ENCODE peak calls at places on chromosomes 3 and 15, in ten cellular contexts. One of them, this sample, is unnamed. For H3K36me3, the result is how much of the 10 kb centered on the place peaks cover.

GRCh38 chr15:101445562-101446526 is 43.7 kb downstream of the PCSK6 start:
- DNase-seq in right lobe of liver: peak
- DNase-seq in stomach: peak
- DNase-seq in GM06990: no peak
- DNase-seq in neuronal stem cell: no peak
- DNase-seq in SK-N-SH: no peak
- DNase-seq in astrocyte: peak
- DNase-seq in spleen: peak
- DNase-seq in testis: peak
- DNase-seq in DND-41: no peak
- DNase-seq in this sample: peak

GRCh38 chr15:33701304-33701696 is 267.0 kb upstream of the CHRM5 start:
- DNase-seq in right lobe of liver: no peak
- DNase-seq in stomach: no peak
- DNase-seq in GM06990: no peak
- DNase-seq in neuronal stem cell: no peak
- DNase-seq in SK-N-SH: no peak
- DNase-seq in astrocyte: no peak
- DNase-seq in spleen: no peak
- DNase-seq in testis: no peak
- DNase-seq in DND-41: no peak
- DNase-seq in this sample: no peak

GRCh38 chr15:50058231-50058630 is 60.8 kb downstream of the ATP8B4 start:
- DNase-seq in right lobe of liver: no peak
- DNase-seq in stomach: no peak
- DNase-seq in GM06990: no peak
- DNase-seq in neuronal stem cell: no peak
- DNase-seq in SK-N-SH: no peak
- DNase-seq in astrocyte: peak
- DNase-seq in spleen: no peak
- DNase-seq in testis: no peak
- DNase-seq in DND-41: no peak
- DNase-seq in this sample: peak

GRCh38 chr3:72169120-72169519 is 384.2 kb upstream of the PROK2 start:
- DNase-seq in right lobe of liver: no peak
- DNase-seq in stomach: no peak
- DNase-seq in GM06990: no peak
- DNase-seq in neuronal stem cell: no peak
- DNase-seq in SK-N-SH: no peak
- DNase-seq in astrocyte: no peak
- DNase-seq in spleen: no peak
- DNase-seq in testis: no peak
- DNase-seq in DND-41: no peak
- DNase-seq in this sample: no peak

GRCh38 chr15:83204697-83205096 is 2.9 kb downstream of the HDGFL3 start:
- DNase-seq in right lobe of liver: no peak
- DNase-seq in stomach: no peak
- DNase-seq in GM06990: no peak
- DNase-seq in neuronal stem cell: no peak
- DNase-seq in SK-N-SH: no peak
- DNase-seq in astrocyte: peak
- DNase-seq in spleen: no peak
- DNase-seq in testis: peak
- DNase-seq in DND-41: no peak
- DNase-seq in this sample: peak

GRCh38 chr15:33296856-33297255 is 13.9 kb upstream of the RYR3 start:
- DNase-seq in right lobe of liver: no peak
- DNase-seq in stomach: no peak
- DNase-seq in GM06990: no peak
- DNase-seq in neuronal stem cell: no peak
- DNase-seq in SK-N-SH: no peak
- DNase-seq in astrocyte: no peak
- DNase-seq in spleen: no peak
- DNase-seq in testis: no peak
- DNase-seq in DND-41: no peak
- DNase-seq in this sample: no peak

GRCh38 chr15:25829075-25829474 is 34.1 kb downstream of the ATP10A start:
- DNase-seq in right lobe of liver: no peak
- DNase-seq in stomach: no peak
- DNase-seq in GM06990: no peak
- DNase-seq in neuronal stem cell: no peak
- DNase-seq in SK-N-SH: no peak
- DNase-seq in astrocyte: peak
- DNase-seq in spleen: no peak
- DNase-seq in testis: no peak
- DNase-seq in DND-41: no peak
- DNase-seq in this sample: no peak

GRCh38 chr3:102205647-102206046 is 229.2 kb upstream of the ZPLD1 start:
- DNase-seq in right lobe of liver: no peak
- DNase-seq in stomach: no peak
- DNase-seq in GM06990: no peak
- DNase-seq in neuronal stem cell: no peak
- DNase-seq in SK-N-SH: no peak
- DNase-seq in astrocyte: no peak
- DNase-seq in spleen: no peak
- DNase-seq in testis: no peak
- DNase-seq in DND-41: no peak
- DNase-seq in this sample: no peak

DNA sequence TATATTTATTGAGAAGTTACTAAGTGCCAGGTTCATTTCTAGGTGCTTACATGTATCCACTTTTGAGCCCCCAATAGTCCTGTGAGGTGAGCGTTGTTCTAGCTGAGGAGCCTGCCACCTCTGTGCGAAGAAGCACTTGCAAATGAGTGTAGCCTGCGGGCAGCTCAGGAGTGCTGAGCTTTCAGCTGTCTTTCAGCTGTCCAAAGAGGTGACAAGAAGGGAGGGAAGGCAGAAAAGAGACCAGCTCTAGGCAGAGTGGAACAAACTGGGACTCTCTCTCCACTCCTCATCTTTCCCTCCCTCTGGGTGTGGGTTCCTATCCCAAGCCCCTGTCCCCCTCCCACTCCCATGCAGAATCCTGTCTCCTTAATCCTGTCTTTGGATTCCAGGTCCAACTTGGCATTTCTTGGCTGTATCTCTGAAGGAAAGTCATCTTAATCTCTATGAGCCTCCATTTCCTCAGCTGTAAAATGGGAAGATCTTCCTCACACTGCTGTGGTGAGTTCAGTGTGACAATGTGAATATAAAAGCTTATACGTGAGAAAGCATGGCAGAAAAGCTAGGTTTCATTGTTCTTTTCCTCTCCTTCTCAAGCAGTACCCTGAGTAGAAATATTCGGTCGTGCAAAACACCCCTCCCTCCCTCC is 6.7 kb upstream of the SRP14 start:
- DNase-seq in right lobe of liver: no peak
- DNase-seq in stomach: no peak
- DNase-seq in GM06990: no peak
- DNase-seq in neuronal stem cell: no peak
- DNase-seq in SK-N-SH: no peak
- DNase-seq in astrocyte: no peak
- DNase-seq in spleen: peak
- DNase-seq in testis: no peak
- DNase-seq in DND-41: no peak
- DNase-seq in this sample: no peak
- H3K4me3 ChIP-seq in right lobe of liver: no peak
- H3K4me3 ChIP-seq in stomach: no peak
- H3K4me3 ChIP-seq in GM06990: peak
- H3K4me3 ChIP-seq in neuronal stem cell: no peak
- H3K4me3 ChIP-seq in SK-N-SH: no peak
- H3K4me3 ChIP-seq in astrocyte: no peak
- H3K4me3 ChIP-seq in spleen: no peak
- H3K4me3 ChIP-seq in testis: no peak
- H3K4me3 ChIP-seq in DND-41: no peak
- H3K4me3 ChIP-seq in this sample: no peak

GRCh38 chr15:92882697-92883642 is 17.2 kb upstream of the CHD2 start:
- DNase-seq in right lobe of liver: peak
- DNase-seq in stomach: no peak
- DNase-seq in GM06990: peak
- DNase-seq in neuronal stem cell: no peak
- DNase-seq in SK-N-SH: peak
- DNase-seq in astrocyte: no peak
- DNase-seq in spleen: peak
- DNase-seq in testis: no peak
- DNase-seq in DND-41: peak
- DNase-seq in this sample: peak

GRCh38 chr15:92884813-92885461 is 15.2 kb upstream of the CHD2 start:
- DNase-seq in right lobe of liver: no peak
- DNase-seq in stomach: no peak
- DNase-seq in GM06990: no peak
- DNase-seq in neuronal stem cell: no peak
- DNase-seq in SK-N-SH: no peak
- DNase-seq in astrocyte: no peak
- DNase-seq in spleen: no peak
- DNase-seq in testis: no peak
- DNase-seq in DND-41: no peak
- DNase-seq in this sample: no peak

GRCh38 chr15:92886229-92886628 is 13.9 kb upstream of the CHD2 start:
- DNase-seq in right lobe of liver: no peak
- DNase-seq in stomach: no peak
- DNase-seq in GM06990: no peak
- DNase-seq in neuronal stem cell: no peak
- DNase-seq in SK-N-SH: no peak
- DNase-seq in astrocyte: no peak
- DNase-seq in spleen: no peak
- DNase-seq in testis: no peak
- DNase-seq in DND-41: no peak
- DNase-seq in this sample: no peak

GRCh38 chr15:92883643-92884458 is 16.3 kb upstream of the CHD2 start:
- DNase-seq in right lobe of liver: no peak
- DNase-seq in stomach: no peak
- DNase-seq in GM06990: no peak
- DNase-seq in neuronal stem cell: no peak
- DNase-seq in SK-N-SH: no peak
- DNase-seq in astrocyte: peak
- DNase-seq in spleen: no peak
- DNase-seq in testis: no peak
- DNase-seq in DND-41: no peak
- DNase-seq in this sample: no peak

GRCh38 chr15:92884459-92884812 is 15.7 kb upstream of the CHD2 start:
- DNase-seq in right lobe of liver: no peak
- DNase-seq in stomach: no peak
- DNase-seq in GM06990: no peak
- DNase-seq in neuronal stem cell: no peak
- DNase-seq in SK-N-SH: no peak
- DNase-seq in astrocyte: no peak
- DNase-seq in spleen: no peak
- DNase-seq in testis: no peak
- DNase-seq in DND-41: no peak
- DNase-seq in this sample: no peak
- H3K36me3 ChIP-seq in right lobe of liver: under half
- H3K36me3 ChIP-seq in stomach: under half
- H3K36me3 ChIP-seq in GM06990: under half
- H3K36me3 ChIP-seq in neuronal stem cell: under half
- H3K36me3 ChIP-seq in SK-N-SH: half or more
- H3K36me3 ChIP-seq in astrocyte: under half
- H3K36me3 ChIP-seq in spleen: under half
- H3K36me3 ChIP-seq in testis: under half
- H3K36me3 ChIP-seq in DND-41: half or more
- H3K36me3 ChIP-seq in this sample: under half

GRCh38 chr3:40381904-40382616 is 4.9 kb upstream of the ENTPD3 start:
- DNase-seq in right lobe of liver: no peak
- DNase-seq in stomach: no peak
- DNase-seq in GM06990: no peak
- DNase-seq in neuronal stem cell: no peak
- DNase-seq in SK-N-SH: no peak
- DNase-seq in astrocyte: no peak
- DNase-seq in spleen: no peak
- DNase-seq in testis: no peak
- DNase-seq in DND-41: no peak
- DNase-seq in this sample: no peak

GRCh38 chr3:40382617-40382979 is 4.4 kb upstream of the ENTPD3 start:
- DNase-seq in right lobe of liver: no peak
- DNase-seq in stomach: no peak
- DNase-seq in GM06990: no peak
- DNase-seq in neuronal stem cell: no peak
- DNase-seq in SK-N-SH: no peak
- DNase-seq in astrocyte: no peak
- DNase-seq in spleen: no peak
- DNase-seq in testis: no peak
- DNase-seq in DND-41: no peak
- DNase-seq in this sample: no peak

GRCh38 chr3:40387001-40387894 is at the start of gene ENTPD3:
- DNase-seq in right lobe of liver: no peak
- DNase-seq in stomach: peak
- DNase-seq in GM06990: peak
- DNase-seq in neuronal stem cell: peak
- DNase-seq in SK-N-SH: peak
- DNase-seq in astrocyte: no peak
- DNase-seq in spleen: peak
- DNase-seq in testis: no peak
- DNase-seq in DND-41: no peak
- DNase-seq in this sample: peak

GRCh38 chr3:40387895-40388254 is 891 bp downstream of the ENTPD3 start:
- DNase-seq in right lobe of liver: no peak
- DNase-seq in stomach: no peak
- DNase-seq in GM06990: no peak
- DNase-seq in neuronal stem cell: no peak
- DNase-seq in SK-N-SH: no peak
- DNase-seq in astrocyte: no peak
- DNase-seq in spleen: no peak
- DNase-seq in testis: no peak
- DNase-seq in DND-41: no peak
- DNase-seq in this sample: no peak

GRCh38 chr3:40386213-40386612 is 771 bp upstream of the ENTPD3 start:
- DNase-seq in right lobe of liver: no peak
- DNase-seq in stomach: no peak
- DNase-seq in GM06990: no peak
- DNase-seq in neuronal stem cell: no peak
- DNase-seq in SK-N-SH: no peak
- DNase-seq in astrocyte: no peak
- DNase-seq in spleen: no peak
- DNase-seq in testis: no peak
- DNase-seq in DND-41: no peak
- DNase-seq in this sample: no peak
- H3K4me3 ChIP-seq in right lobe of liver: no peak
- H3K4me3 ChIP-seq in stomach: no peak
- H3K4me3 ChIP-seq in GM06990: no peak
- H3K4me3 ChIP-seq in neuronal stem cell: no peak
- H3K4me3 ChIP-seq in SK-N-SH: no peak
- H3K4me3 ChIP-seq in astrocyte: no peak
- H3K4me3 ChIP-seq in spleen: no peak
- H3K4me3 ChIP-seq in testis: no peak
- H3K4me3 ChIP-seq in DND-41: no peak
- H3K4me3 ChIP-seq in this sample: no peak

GRCh38 chr3:58102371-58102750 is 94.1 kb downstream of the FLNB start:
- DNase-seq in right lobe of liver: no peak
- DNase-seq in stomach: no peak
- DNase-seq in GM06990: no peak
- DNase-seq in neuronal stem cell: no peak
- DNase-seq in SK-N-SH: no peak
- DNase-seq in astrocyte: peak
- DNase-seq in spleen: no peak
- DNase-seq in testis: no peak
- DNase-seq in DND-41: no peak
- DNase-seq in this sample: no peak

GRCh38 chr3:58102976-58103447 is 94.8 kb downstream of the FLNB start:
- DNase-seq in right lobe of liver: peak
- DNase-seq in stomach: peak
- DNase-seq in GM06990: no peak
- DNase-seq in neuronal stem cell: no peak
- DNase-seq in SK-N-SH: no peak
- DNase-seq in astrocyte: no peak
- DNase-seq in spleen: no peak
- DNase-seq in testis: peak
- DNase-seq in DND-41: no peak
- DNase-seq in this sample: no peak

GRCh38 chr3:58098531-58098930 is 90.3 kb downstream of the FLNB start:
- DNase-seq in right lobe of liver: no peak
- DNase-seq in stomach: no peak
- DNase-seq in GM06990: no peak
- DNase-seq in neuronal stem cell: no peak
- DNase-seq in SK-N-SH: no peak
- DNase-seq in astrocyte: no peak
- DNase-seq in spleen: no peak
- DNase-seq in testis: no peak
- DNase-seq in DND-41: no peak
- DNase-seq in this sample: no peak

GRCh38 chr3:58101499-58102370 is 93.5 kb downstream of the FLNB start:
- DNase-seq in right lobe of liver: peak
- DNase-seq in stomach: peak
- DNase-seq in GM06990: no peak
- DNase-seq in neuronal stem cell: no peak
- DNase-seq in SK-N-SH: no peak
- DNase-seq in astrocyte: no peak
- DNase-seq in spleen: no peak
- DNase-seq in testis: no peak
- DNase-seq in DND-41: no peak
- DNase-seq in this sample: no peak

DNA sequence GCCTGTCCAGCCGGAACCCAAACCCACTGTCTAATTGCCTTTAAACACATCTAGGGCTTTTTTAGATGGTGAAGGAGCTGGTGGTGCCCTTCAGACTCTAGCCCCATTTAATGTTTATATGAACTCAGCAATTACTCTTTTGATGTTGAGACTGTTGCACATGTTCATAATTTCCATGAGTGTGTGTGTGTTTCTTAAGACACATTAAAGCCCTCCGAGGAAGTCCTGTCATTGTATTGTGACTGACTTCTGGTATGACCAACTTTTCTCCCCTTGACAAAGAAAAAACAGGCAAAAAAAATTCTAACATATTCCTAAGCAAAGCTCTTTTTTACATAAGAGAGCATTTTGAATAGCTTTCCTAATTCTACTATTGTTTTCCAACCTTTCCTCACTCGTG is 91.6 kb downstream of the FLNB start:
- DNase-seq in right lobe of liver: no peak
- DNase-seq in stomach: no peak
- DNase-seq in GM06990: no peak
- DNase-seq in neuronal stem cell: no peak
- DNase-seq in SK-N-SH: no peak
- DNase-seq in astrocyte: no peak
- DNase-seq in spleen: no peak
- DNase-seq in testis: no peak
- DNase-seq in DND-41: no peak
- DNase-seq in this sample: no peak
- H3K36me3 ChIP-seq in right lobe of liver: under half
- H3K36me3 ChIP-seq in stomach: under half
- H3K36me3 ChIP-seq in GM06990: under half
- H3K36me3 ChIP-seq in neuronal stem cell: under half
- H3K36me3 ChIP-seq in SK-N-SH: half or more
- H3K36me3 ChIP-seq in astrocyte: half or more
- H3K36me3 ChIP-seq in spleen: half or more
- H3K36me3 ChIP-seq in testis: under half
- H3K36me3 ChIP-seq in DND-41: half or more
- H3K36me3 ChIP-seq in this sample: under half

This sample was measured in cardiac muscle cell.